ENCODE peak calls at places on chromosomes 3 and 15, in eight cellular contexts. C, S, Z, L, T, X, F and A are unnamed samples.
A peak's percentile ranks its signal among the peaks of the same experiment; 100 is the strongest.

GRCh38 chr15:99142562-99142961 is 37.7 kb downstream of the SYNM start:
- DNase-seq in C (no peak), S (no peak), Z (no peak), L (no peak), T (no peak), X (no peak), F (no peak), A (no peak)

GRCh38 chr3:37701729-37702128 is 160.0 kb upstream of the CTDSPL start:
- DNase-seq in C (no peak), S (no peak), Z (no peak), L (no peak), T (no peak), X (no peak), F (no peak), A (no peak)

GRCh38 chr15:31019986-31020385 is 28.6 kb upstream of the MTMR10 start:
- DNase-seq in C (no peak), S (no peak), Z (no peak), L (no peak), T (no peak), X (no peak), F (no peak), A (peak; percentile 39)

GRCh38 chr3:114745322-114746240 is 401.5 kb downstream of the ZBTB20 start:
- DNase-seq in C (no peak), S (no peak), Z (no peak), L (no peak), T (no peak), X (peak; percentile 60), F (no peak), A (peak; percentile 77)

GRCh38 chr3:39147711-39148115 is 5.7 kb downstream of the CSRNP1 start:
- DNase-seq in C (no peak), S (peak; percentile 66), Z (no peak), L (no peak), T (no peak), X (peak; percentile 65), F (no peak), A (peak; percentile 30)

GRCh38 chr15:78421241-78421994 is 16.6 kb upstream of the IREB2 start:
- DNase-seq in C (no peak), S (no peak), Z (no peak), L (no peak), T (no peak), X (no peak), F (no peak), A (no peak)

GRCh38 chr3:175956964-175957363 is 1097.8 kb downstream of the NAALADL2 start:
- DNase-seq in C (no peak), S (no peak), Z (peak; percentile 14), L (no peak), T (no peak), X (peak; percentile 29), F (no peak), A (no peak)

GRCh38 chr15:70053006-70053702 is 44.6 kb downstream of the TLE3 start:
- DNase-seq in C (peak; percentile 14), S (no peak), Z (no peak), L (no peak), T (no peak), X (no peak), F (peak; percentile 45), A (no peak)

GRCh38 chr3:101942356-101942755 is 93.0 kb downstream of the NFKBIZ start:
- DNase-seq in C (no peak), S (no peak), Z (no peak), L (no peak), T (no peak), X (peak; percentile 43), F (no peak), A (no peak)

GRCh38 chr3:170840291-170840859 is 29.6 kb downstream of the RPL22L1 start:
- DNase-seq in C (no peak), S (no peak), Z (no peak), L (no peak), T (no peak), X (no peak), F (peak; percentile 13), A (peak; percentile 32)

GRCh38 chr15:78492841-78493240 is 14.5 kb upstream of the HYKK start:
- DNase-seq in C (no peak), S (no peak), Z (no peak), L (no peak), T (no peak), X (peak; percentile 54), F (no peak), A (peak; percentile 52)

GRCh38 chr3:115194461-115194860 is 47.4 kb upstream of the ZBTB20 start:
- DNase-seq in C (no peak), S (no peak), Z (no peak), L (no peak), T (no peak), X (no peak), F (no peak), A (peak; percentile 51)